ENCODE peak calls at places on chromosomes 5 and 9, in nine cellular contexts. I, P, Q, D, E, V, W, Z and G are unnamed samples.
A peak's percentile ranks its signal among the peaks of the same experiment; 100 is the strongest.

GRCh38 chr9:78865757-78866156 is 568.8 kb downstream of the PSAT1 start:
- DNase-seq in V (no peak), Z (no peak), D (no peak), W (no peak), I (no peak), E (no peak), Q (no peak), P (no peak), G (no peak)

GRCh38 chr5:174235226-174235992 is 189.9 kb downstream of the NSG2 start:
- DNase-seq in I (no peak), V (peak; percentile 98), Z (no peak), P (no peak), Q (no peak), D (no peak), E (no peak), W (no peak), G (no peak)

GRCh38 chr5:16894236-16895057 is 41.6 kb downstream of the MYO10 start:
- DNase-seq in I (no peak), W (peak; percentile 81), P (no peak), E (no peak), Q (no peak), V (peak; percentile 98), D (no peak), Z (no peak), G (no peak)

GRCh38 chr5:148660346-148660660 is 6.0 kb upstream of the HTR4 start:
- DNase-seq in P (no peak), Q (no peak), I (no peak), Z (no peak), W (no peak), D (no peak), E (no peak), V (no peak), G (no peak)

GRCh38 chr9:105401651-105402050 is 46.2 kb upstream of the FSD1L start:
- DNase-seq in I (no peak), Z (no peak), D (no peak), E (no peak), V (peak; percentile 37), P (no peak), W (no peak), Q (no peak), G (no peak)

GRCh38 chr5:172943283-172943841 is 15.9 kb upstream of the RPL26L1 start:
- DNase-seq in W (no peak), Z (peak; percentile 62), V (peak; percentile 94), E (no peak), D (no peak), I (no peak), Q (no peak), P (no peak), G (no peak)

GRCh38 chr5:4584982-4585381 is 555.1 kb upstream of the ADAMTS16 start:
- DNase-seq in E (no peak), V (peak; percentile 97), Q (no peak), P (no peak), D (no peak), W (no peak), I (no peak), Z (no peak), G (no peak)

GRCh38 chr5:122154491-122154890 is 25.1 kb downstream of the ZNF474 start:
- DNase-seq in Z (no peak), Q (no peak), V (peak; percentile 81), W (no peak), D (no peak), I (no peak), E (no peak), P (no peak), G (no peak)

GRCh38 chr9:106682420-106682819 is 180.5 kb upstream of the ZNF462 start:
- DNase-seq in Q (no peak), W (no peak), E (no peak), D (no peak), V (peak; percentile 4), I (no peak), Z (no peak), P (no peak), G (no peak)

GRCh38 chr9:115988701-115989100 is 164.9 kb upstream of the PAPPA start:
- DNase-seq in Z (no peak), E (no peak), I (no peak), P (no peak), Q (no peak), V (peak; percentile 48), W (no peak), D (no peak), G (no peak)

GRCh38 chr5:15375557-15375956 is 124.4 kb upstream of the FBXL7 start:
- DNase-seq in P (no peak), Q (no peak), V (no peak), W (no peak), I (no peak), Z (no peak), D (no peak), E (no peak), G (no peak)

GRCh38 chr5:150661821-150662596 is 958 bp downstream of the MYOZ3 start:
- DNase-seq in Q (no peak), D (no peak), I (no peak), W (no peak), E (no peak), Z (no peak), V (no peak), P (no peak), G (no peak)

GRCh38 chr9:91825422-91825821 is 124.6 kb downstream of the ROR2 start:
- DNase-seq in P (no peak), Q (no peak), Z (no peak), W (no peak), E (no peak), V (no peak), D (no peak), I (no peak), G (no peak)

GRCh38 chr5:150295741-150296486 is 6.3 kb upstream of the CAMK2A start:
- DNase-seq in P (no peak), Z (no peak), Q (no peak), V (no peak), E (no peak), D (no peak), W (no peak), I (no peak), G (no peak)

GRCh38 chr5:124908603-124909451 is 162.4 kb upstream of the ZNF608 start:
- DNase-seq in P (no peak), D (no peak), E (no peak), Q (no peak), I (no peak), Z (no peak), W (no peak), V (peak; percentile 77), G (no peak)

GRCh38 chr5:139394123-139394653 is 716 bp downstream of the PROB1 start:
- DNase-seq in P (no peak), E (peak; percentile 66), V (no peak), Z (no peak), W (peak; percentile 62), Q (no peak), I (no peak), D (no peak), G (no peak)

GRCh38 chr9:95588724-95589282 is 72.0 kb upstream of the PTCH1 start:
- DNase-seq in E (no peak), P (no peak), Q (no peak), D (no peak), Z (no peak), I (no peak), V (peak; percentile 3), W (no peak), G (no peak)

GRCh38 chr5:58240286-58240685 is 219.6 kb downstream of the PLK2 start:
- DNase-seq in Z (no peak), D (no peak), E (no peak), V (peak; percentile 71), W (no peak), I (no peak), Q (no peak), P (no peak), G (no peak)

GRCh38 chr5:142886211-142886610 is 116.0 kb downstream of the ARHGAP26 start:
- DNase-seq in V (peak; percentile 64), Z (no peak), Q (no peak), P (no peak), I (no peak), D (no peak), W (no peak), E (no peak), G (no peak)

GRCh38 chr5:11227064-11227463 is 466.0 kb upstream of the DAP start:
- DNase-seq in P (peak; percentile 24), I (no peak), W (no peak), D (no peak), V (no peak), Z (no peak), E (no peak), Q (no peak), G (no peak)

GRCh38 chr5:89042746-89043145 is 159.8 kb upstream of the MEF2C start:
- DNase-seq in Z (no peak), P (no peak), E (no peak), V (no peak), I (no peak), W (no peak), D (no peak), Q (no peak), G (no peak)

GRCh38 chr9:87267701-87268100 is 230.0 kb upstream of the DAPK1 start:
- DNase-seq in P (no peak), Q (no peak), V (no peak), D (no peak), W (no peak), Z (no peak), E (no peak), I (no peak), G (no peak)

GRCh38 chr5:531101-531748 is 7.0 kb upstream of the SLC9A3 start:
- DNase-seq in W (no peak), V (no peak), Q (peak; percentile 6), D (no peak), P (no peak), E (no peak), Z (no peak), I (no peak), G (no peak)

GRCh38 chr5:180718810-180719453 is 20.9 kb downstream of the OR2Y1 start:
- DNase-seq in E (peak; percentile 5), D (no peak), Z (no peak), Q (no peak), I (no peak), P (peak; percentile 6), V (peak; percentile 20), W (no peak), G (no peak)

GRCh38 chr5:169860585-169860984 is 119.7 kb downstream of the INSYN2B start:
- DNase-seq in Z (no peak), D (no peak), I (no peak), E (no peak), V (no peak), W (no peak), Q (no peak), P (no peak), G (no peak)